ENCODE peak calls at places on chromosomes 13 and 19, in eight cellular contexts. G is RPMI7951; X is tibial artery; Q is HT-29; O is activated CD4-positive, alpha-beta T cell treated with anti-CD3 and anti-CD28 coated beads for 24 hours; M is NAMALWA; L is T-cell; K is fibroblast of lung. H is an unnamed sample.

GRCh38 chr13:76890036-76890435 is 3.8 kb upstream of the KCTD12 start:
- DNase-seq in X (no peak), L (no peak), O (no peak), M (no peak), Q (no peak), G (no peak), K (peak; percentile 31), H (no peak)

GRCh38 chr19:18128044-18128443 is 24.9 kb upstream of the PIK3R2 start:
- DNase-seq in M (no peak), O (no peak), G (peak; percentile 59), Q (no peak), K (no peak), X (no peak), L (no peak), H (no peak)

GRCh38 chr19:17648786-17649185 is 39.4 kb downstream of the UNC13A start:
- DNase-seq in G (no peak), M (no peak), X (no peak), K (no peak), L (no peak), O (no peak), Q (no peak), H (no peak)

GRCh38 chr19:41769608-41770007 is 14.3 kb downstream of the CEACAM6 start:
- DNase-seq in M (no peak), O (no peak), Q (no peak), X (no peak), L (no peak), K (no peak), G (no peak), H (no peak)

GRCh38 chr19:42316223-42317211 is 3.4 kb downstream of the TMEM145 start:
- DNase-seq in O (no peak), K (no peak), L (no peak), X (no peak), Q (peak; percentile 77), G (peak; percentile 77), M (no peak), H (no peak)

GRCh38 chr13:47886314-47886713 is 114.8 kb downstream of the SUCLA2 start:
- DNase-seq in L (no peak), O (no peak), M (no peak), G (no peak), X (no peak), Q (no peak), K (no peak), H (no peak)

GRCh38 chr19:50745221-50745620 is 22.1 kb downstream of the CLEC11A start:
- DNase-seq in G (no peak), M (no peak), Q (no peak), L (no peak), O (no peak), K (no peak), X (no peak), H (no peak)

GRCh38 chr13:93547886-93548285 is 321.3 kb downstream of the GPC6 start:
- DNase-seq in M (no peak), K (peak; percentile 51), L (no peak), X (no peak), Q (no peak), O (no peak), G (no peak), H (no peak)

GRCh38 chr13:109794095-109794494 is 7.7 kb upstream of the IRS2 start:
- DNase-seq in L (no peak), K (peak; percentile 23), G (no peak), M (no peak), Q (peak; percentile 67), O (no peak), X (no peak), H (no peak)

GRCh38 chr19:14497347-14497921 is 1.5 kb upstream of the GIPC1 start:
- DNase-seq in Q (peak; percentile 62), G (no peak), M (no peak), L (no peak), O (no peak), K (no peak), X (no peak), H (no peak)

GRCh38 chr13:95710313-95710712 is 33.4 kb downstream of the DNAJC3 start:
- DNase-seq in O (no peak), G (peak; percentile 70), L (no peak), M (no peak), X (no peak), Q (no peak), K (peak; percentile 66), H (no peak)

GRCh38 chr13:25085125-25085742 is 10.7 kb upstream of the PABPC3 start:
- DNase-seq in O (no peak), Q (peak; percentile 79), L (no peak), K (peak; percentile 37), G (peak; percentile 31), M (peak; percentile 67), X (no peak), H (no peak)

GRCh38 chr19:8209965-8210659 is 942 bp downstream of the CERS4 start:
- DNase-seq in Q (no peak), X (no peak), K (no peak), G (no peak), O (no peak), L (no peak), M (no peak), H (no peak)

GRCh38 chr19:4474504-4475136 is 2.5 kb downstream of the HDGFL2 start:
- DNase-seq in X (no peak), L (no peak), M (peak; percentile 72), Q (no peak), O (no peak), G (no peak), K (peak; percentile 72), H (no peak)

GRCh38 chr13:73945871-73946270 is 188.3 kb downstream of the KLF12 start:
- DNase-seq in K (peak; percentile 57), L (no peak), O (no peak), M (no peak), X (no peak), G (peak; percentile 28), Q (no peak), H (no peak)